ENCODE peak calls at places on chromosome 11, in eight cellular contexts. R, D, C, M, T, N, V and K are unnamed samples.

GRCh38 chr11:130102457-130103249 is 33.0 kb downstream of the APLP2 start:
- DNase-seq in M (no peak), C (no peak), T (no peak), V (no peak), N (no peak), D (no peak), R (no peak), K (no peak)

GRCh38 chr11:69234740-69235710 is 58.9 kb upstream of the MYEOV start:
- DNase-seq in N (no peak), C (no peak), T (no peak), M (no peak), R (peak), D (peak), V (no peak), K (no peak)

GRCh38 chr11:57482782-57483569 is 22.6 kb downstream of the RTN4RL2 start:
- DNase-seq in C (no peak), T (no peak), D (no peak), V (no peak), M (no peak), N (peak), R (no peak), K (no peak)

GRCh38 chr11:13135385-13136271 is 126.5 kb downstream of the RASSF10 start:
- DNase-seq in D (no peak), V (no peak), R (no peak), N (no peak), C (peak), T (no peak), M (peak), K (no peak)

GRCh38 chr11:2889399-2890273 is 4.1 kb upstream of the CDKN1C start:
- DNase-seq in R (no peak), M (no peak), T (no peak), V (no peak), D (no peak), C (no peak), N (no peak), K (no peak)

GRCh38 chr11:115709297-115709696 is 205.1 kb upstream of the CADM1 start:
- DNase-seq in C (no peak), M (no peak), D (no peak), N (no peak), T (no peak), R (no peak), V (no peak), K (no peak)

GRCh38 chr11:14908214-14908880 is 16.3 kb upstream of the CYP2R1 start:
- DNase-seq in D (no peak), R (peak), V (peak), M (peak), T (no peak), N (no peak), C (peak), K (peak)

GRCh38 chr11:106426696-106427095 is 349.2 kb downstream of the AASDHPPT start:
- DNase-seq in R (no peak), V (no peak), D (no peak), C (no peak), T (no peak), M (no peak), N (no peak), K (no peak)

GRCh38 chr11:117830072-117830471 is 5.5 kb upstream of the FXYD2 start:
- DNase-seq in D (no peak), T (no peak), V (no peak), M (no peak), R (no peak), N (no peak), C (no peak), K (no peak)

GRCh38 chr11:128840137-128840536 is 27.0 kb downstream of the KCNJ1 start:
- DNase-seq in N (no peak), M (no peak), R (no peak), V (no peak), T (no peak), C (no peak), D (no peak), K (no peak)

GRCh38 chr11:106446961-106447360 is 369.5 kb downstream of the AASDHPPT start:
- DNase-seq in V (no peak), N (no peak), M (no peak), C (no peak), D (no peak), R (no peak), T (peak), K (no peak)

GRCh38 chr11:121540627-121541026 is 87.9 kb upstream of the SORL1-AS1 start:
- DNase-seq in N (no peak), V (no peak), T (no peak), R (no peak), C (no peak), M (no peak), D (no peak), K (no peak)

GRCh38 chr11:28209906-28210305 is 101.7 kb downstream of the METTL15 start:
- DNase-seq in N (no peak), R (no peak), M (no peak), T (no peak), D (no peak), V (no peak), C (no peak), K (no peak)

GRCh38 chr11:69364901-69365300 is 70.9 kb downstream of the MYEOV start:
- DNase-seq in M (no peak), V (no peak), N (no peak), C (peak), R (no peak), T (no peak), D (no peak), K (no peak)